ENCODE peak calls at places on chromosomes 16 and 17, in five cellular contexts. One of them, this sample, is unnamed.

GRCh38 chr16:50267151-50267631 is 840 bp downstream of the ADCY7 start:
- DNase-seq in AG20443: no peak
- DNase-seq in Karpas-422: no peak
- DNase-seq in mammary epithelial cell: no peak
- DNase-seq in uterus: no peak
- DNase-seq in this sample: no peak

GRCh38 chr16:85027968-85028637 is 508 bp downstream of the KIAA0513 start:
- DNase-seq in AG20443: peak
- DNase-seq in Karpas-422: peak
- DNase-seq in mammary epithelial cell: no peak
- DNase-seq in uterus: peak
- DNase-seq in this sample: no peak

GRCh38 chr17:80962356-80963329 is 29.0 kb upstream of the CHMP6 start:
- DNase-seq in AG20443: no peak
- DNase-seq in Karpas-422: no peak
- DNase-seq in mammary epithelial cell: no peak
- DNase-seq in uterus: no peak
- DNase-seq in this sample: no peak

GRCh38 chr17:65587602-65588193 is 26.2 kb upstream of the AXIN2 start:
- DNase-seq in AG20443: peak
- DNase-seq in Karpas-422: no peak
- DNase-seq in mammary epithelial cell: no peak
- DNase-seq in uterus: no peak
- DNase-seq in this sample: no peak

GRCh38 chr17:65018612-65019290 is 37.8 kb downstream of the GNA13 start:
- DNase-seq in AG20443: peak
- DNase-seq in Karpas-422: no peak
- DNase-seq in mammary epithelial cell: peak
- DNase-seq in uterus: no peak
- DNase-seq in this sample: no peak

GRCh38 chr17:4480929-4481898 is 17.5 kb upstream of the SPNS2 start:
- DNase-seq in AG20443: no peak
- DNase-seq in Karpas-422: no peak
- DNase-seq in mammary epithelial cell: no peak
- DNase-seq in uterus: no peak
- DNase-seq in this sample: no peak

GRCh38 chr17:38893113-38893512 is 23.3 kb downstream of the LASP1 start:
- DNase-seq in AG20443: no peak
- DNase-seq in Karpas-422: no peak
- DNase-seq in mammary epithelial cell: no peak
- DNase-seq in uterus: no peak
- DNase-seq in this sample: no peak

GRCh38 chr17:73955616-73956015 is 247.9 kb upstream of the RPL38 start:
- DNase-seq in AG20443: no peak
- DNase-seq in Karpas-422: no peak
- DNase-seq in mammary epithelial cell: no peak
- DNase-seq in uterus: no peak
- DNase-seq in this sample: no peak

GRCh38 chr16:31703526-31704128 is 170.0 kb upstream of the ZNF267 start:
- DNase-seq in AG20443: no peak
- DNase-seq in Karpas-422: peak
- DNase-seq in mammary epithelial cell: no peak
- DNase-seq in uterus: no peak
- DNase-seq in this sample: no peak

GRCh38 chr17:78973792-78974520 is 5.8 kb downstream of the LGALS3BP start:
- DNase-seq in AG20443: no peak
- DNase-seq in Karpas-422: no peak
- DNase-seq in mammary epithelial cell: no peak
- DNase-seq in uterus: no peak
- DNase-seq in this sample: no peak

GRCh38 chr17:80447790-80448189 is 28.6 kb downstream of the NPTX1 start:
- DNase-seq in AG20443: no peak
- DNase-seq in Karpas-422: no peak
- DNase-seq in mammary epithelial cell: peak
- DNase-seq in uterus: no peak
- DNase-seq in this sample: no peak